ENCODE peak calls at places on chromosomes 2 and 18, in four cellular contexts. B is GM23338, I is GM23248, C is MM.1S. A is an unnamed sample. For H3F3A, the result is how much of the 10 kb centered on the place peaks cover.

GRCh38 chr2:189696223-189696622 is 21.8 kb downstream of the ANKAR start:
- DNase-seq in C (no peak), B (no peak), I (no peak), A (no peak)

GRCh38 chr2:65186872-65187851 is 40.5 kb upstream of the ACTR2 start:
- DNase-seq in C (peak), B (peak), I (peak), A (peak)

GRCh38 chr2:235264512-235264911 is 229.3 kb upstream of the AGAP1 start:
- DNase-seq in B (no peak), C (no peak), I (no peak), A (no peak)

GRCh38 chr2:46278952-46279351 is 18.3 kb upstream of the EPAS1 start:
- DNase-seq in B (no peak), C (no peak), I (no peak), A (no peak)

GRCh38 chr18:69817335-69817935 is 130.2 kb downstream of the CD226 start:
- DNase-seq in C (no peak), B (no peak), I (peak), A (no peak)

GRCh38 chr2:74835831-74836674 is 2.1 kb downstream of the HK2 start:
- DNase-seq in I (peak), C (peak), B (peak), A (no peak)

GRCh38 chr2:236969075-236969474 is 116.6 kb upstream of the COPS8 start:
- DNase-seq in B (no peak), C (no peak), I (no peak), A (no peak)

GRCh38 chr2:144102386-144102785 is 417.5 kb downstream of the ZEB2 start:
- DNase-seq in C (no peak), B (no peak), I (no peak), A (no peak)

GRCh38 chr2:42917374-42918017 is 125.1 kb upstream of the HAAO start:
- DNase-seq in I (peak), C (no peak), B (no peak), A (no peak)

GRCh38 chr18:63293930-63294329 is 25.6 kb downstream of the BCL2 start:
- DNase-seq in C (no peak), I (no peak), B (no peak), A (no peak)

GRCh38 chr2:20642026-20642971 is 8.6 kb downstream of the HS1BP3 start:
- DNase-seq in I (peak), B (peak), C (peak), A (peak)

GRCh38 chr2:166671235-166671634 is 177.2 kb upstream of the SCN7A start:
- DNase-seq in B (no peak), I (no peak), C (no peak), A (no peak)

GRCh38 chr2:137179542-137179941 is 414.2 kb downstream of the THSD7B start:
- DNase-seq in I (no peak), C (no peak), B (no peak), A (no peak)

GRCh38 chr2:72770879-72771461 is 54.9 kb downstream of the EXOC6B start:
- DNase-seq in I (peak), C (peak), B (peak), A (peak)

GRCh38 chr2:136310797-136311558 is 193.0 kb upstream of the CXCR4 start:
- DNase-seq in C (no peak), I (no peak), B (no peak), A (no peak)

GRCh38 chr2:54457326-54458023 is 1.3 kb downstream of the SPTBN1 start:
- DNase-seq in C (peak), I (peak), B (peak), A (peak)

GRCh38 chr2:191571163-191571769 is 106.7 kb upstream of the NABP1 start:
- DNase-seq in B (peak), I (peak), C (peak), A (peak)

GRCh38 chr2:184692137-184692734 is 93.9 kb downstream of the ZNF804A start:
- DNase-seq in C (no peak), I (peak), B (no peak), A (no peak)

GRCh38 chr18:37299471-37300304 is 265.9 kb downstream of the CELF4 start:
- DNase-seq in B (peak), C (no peak), I (peak), A (peak)

GRCh38 chr2:120939595-120940318 is 204.1 kb downstream of the GLI2 start:
- DNase-seq in I (peak), C (no peak), B (no peak), A (no peak)

GRCh38 chr2:133326651-133327397 is 241.4 kb downstream of the NCKAP5 start:
- DNase-seq in I (no peak), C (no peak), B (peak), A (no peak)

GRCh38 chr2:233385489-233386044 is 31.3 kb downstream of the DGKD start:
- DNase-seq in B (no peak), I (no peak), C (peak), A (no peak)

GRCh38 chr18:61901334-61901986 is 8.7 kb upstream of the RNF152 start:
- DNase-seq in I (peak), B (peak), C (peak), A (peak)

GRCh38 chr2:179446475-179447141 is 182.0 kb upstream of the SESTD1 start:
- DNase-seq in B (no peak), C (no peak), I (no peak), A (peak)

GRCh38 chr2:29123584-29124349 is 8.6 kb downstream of the CLIP4 start:
- DNase-seq in I (peak), B (no peak), C (no peak), A (peak)

GRCh38 chr2:101986804-101987740 is 4.7 kb upstream of the IL1R2 start:
- DNase-seq in C (no peak), B (no peak), I (no peak), A (no peak)

GRCh38 chr18:62586148-62586774 is 63.4 kb downstream of the ZCCHC2 start:
- DNase-seq in C (peak), I (peak), B (peak), A (peak)

GRCh38 chr18:73908323-73908722 is 239.3 kb downstream of the FBXO15 start:
- DNase-seq in I (peak), B (peak), C (no peak), A (peak)

GRCh38 chr2:129936334-129936934 is 43.0 kb upstream of the RAB6C start:
- DNase-seq in I (peak), C (peak), B (peak), A (peak)

GRCh38 chr2:170155022-170155722 is 22.8 kb upstream of the MYO3B start:
- DNase-seq in C (no peak), B (peak), I (peak), A (no peak)

GRCh38 chr2:65637061-65637460 is 204.7 kb upstream of the SPRED2 start:
- DNase-seq in I (no peak), C (no peak), B (no peak), A (no peak)

GRCh38 chr2:110755494-110756078 is 23.2 kb downstream of the ACOXL start:
- DNase-seq in I (peak), C (peak), B (no peak), A (no peak)

GRCh38 chr2:34107811-34108210 is 508.7 kb upstream of the FAM98A start:
- DNase-seq in I (no peak), C (no peak), B (no peak), A (no peak)

GRCh38 chr18:38450876-38451275 is 885.3 kb upstream of the CELF4 start:
- DNase-seq in C (no peak), I (no peak), B (no peak), A (no peak)

GRCh38 chr2:204881519-204882111 is 336.3 kb downstream of the PARD3B start:
- DNase-seq in I (no peak), C (no peak), B (peak), A (no peak)

GRCh38 chr2:216596986-216597509 is 36.2 kb upstream of the IGFBP2 start:
- DNase-seq in C (no peak), B (no peak), I (peak), A (no peak)

GRCh38 chr2:219551412-219551811 is 7.6 kb downstream of the TMEM198 start:
- DNase-seq in C (no peak), I (peak), B (peak), A (no peak)

DNA sequence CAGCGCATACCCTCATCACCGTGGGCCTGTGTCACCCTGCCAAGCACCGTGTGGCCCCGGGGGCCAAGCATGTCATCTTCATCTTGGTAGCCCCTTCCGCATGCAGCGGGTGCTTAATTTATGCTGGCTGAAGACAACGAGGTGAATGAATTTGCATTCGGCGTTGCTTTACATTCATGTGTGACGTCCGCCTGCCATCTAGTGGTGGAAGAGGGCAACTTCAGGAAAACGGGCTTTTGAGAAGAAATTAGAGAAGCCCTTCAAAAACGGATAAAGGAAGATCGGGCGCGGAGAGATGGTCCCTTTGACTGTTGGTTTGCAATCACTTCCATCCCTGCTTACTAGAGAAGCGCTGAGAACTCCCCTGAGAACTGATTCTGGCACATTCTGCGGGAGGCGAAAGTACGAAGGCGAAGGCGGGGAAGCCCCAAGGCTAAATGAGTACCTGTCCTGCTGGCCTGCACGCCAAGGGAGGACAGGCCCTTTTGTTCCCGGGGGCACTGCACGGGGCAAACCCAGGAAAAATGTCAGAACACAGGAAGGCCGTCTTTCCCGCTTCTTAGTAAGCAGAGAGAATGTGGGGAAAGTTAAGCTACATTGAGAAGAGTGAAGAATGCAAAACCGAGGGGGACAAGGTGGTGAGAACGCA is 145.9 kb downstream of the ZNF516 start:
- DNase-seq in C (peak), I (peak), B (peak), A (peak)
- H2AFZ ChIP-seq in C (peak), I (peak), B (peak), A (peak)

GRCh38 chr2:88561646-88562388 is 65.4 kb downstream of the EIF2AK3 start:
- DNase-seq in I (no peak), B (no peak), C (no peak), A (no peak)
- H3F3A ChIP-seq in I (under half), B (under half), C (under half), A (under half)

DNA sequence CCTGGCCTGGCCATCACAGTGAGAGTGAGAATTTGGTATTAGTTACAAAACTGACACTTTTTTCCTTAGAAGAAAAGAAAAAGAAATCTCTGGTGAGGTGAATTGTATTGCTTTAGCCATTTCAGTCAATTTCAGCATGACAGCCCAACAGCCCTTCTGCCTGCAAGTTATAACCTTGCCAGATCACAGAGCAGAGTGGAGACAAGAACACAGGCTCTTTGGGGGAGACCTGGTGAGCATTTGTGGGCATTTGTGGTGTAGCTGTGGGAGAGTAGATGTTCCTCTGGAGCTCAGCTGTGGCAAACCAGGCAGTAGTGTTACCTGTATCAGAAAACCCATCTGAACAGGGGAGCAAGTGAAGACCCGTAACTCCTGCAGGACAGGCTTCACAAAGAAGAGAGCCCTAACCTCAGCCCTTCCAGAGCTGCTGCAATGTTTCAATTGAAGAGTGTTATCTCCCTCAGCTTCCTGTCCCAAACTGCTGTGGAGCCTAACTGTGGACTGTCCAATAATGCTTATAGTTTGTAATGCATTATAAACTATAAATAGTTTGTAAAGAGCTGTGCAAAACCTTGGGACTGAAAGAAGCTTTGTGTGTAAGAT is 22.8 kb upstream of the DLX1 start:
- DNase-seq in I (no peak), C (no peak), B (no peak), A (no peak)
- H2AFZ ChIP-seq in I (no peak), C (no peak), B (no peak), A (no peak)

GRCh38 chr18:44715245-44715644 is 34.6 kb downstream of the SETBP1 start:
- DNase-seq in C (no peak), B (no peak), I (peak), A (no peak)

GRCh38 chr18:44715841-44716240 is 35.2 kb downstream of the SETBP1 start:
- DNase-seq in I (peak), C (no peak), B (no peak), A (no peak)

GRCh38 chr18:44712025-44712424 is 31.3 kb downstream of the SETBP1 start:
- DNase-seq in C (peak), B (peak), I (no peak), A (no peak)

GRCh38 chr18:44713435-44713834 is 32.7 kb downstream of the SETBP1 start:
- DNase-seq in I (no peak), B (no peak), C (no peak), A (no peak)

DNA sequence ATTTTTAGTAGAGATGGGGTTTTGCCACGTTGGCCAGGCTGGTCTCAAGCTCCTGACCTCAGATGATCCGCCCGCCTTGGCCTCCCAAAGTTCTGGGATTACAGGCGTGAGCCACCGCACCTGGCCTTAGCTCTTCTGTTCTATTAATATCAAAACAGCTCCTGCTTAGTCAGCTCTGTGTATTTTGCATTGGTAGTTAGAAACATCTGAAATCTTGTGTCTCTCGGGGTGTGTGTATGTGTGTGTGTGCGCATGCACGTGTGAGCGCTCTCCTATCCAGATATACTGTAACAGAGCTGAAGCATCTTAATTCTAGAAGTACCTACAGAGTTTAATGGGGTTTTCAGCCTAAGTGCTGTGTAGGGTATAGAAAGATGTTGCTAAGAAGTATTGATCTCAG is 33.7 kb downstream of the SETBP1 start:
- DNase-seq in C (peak), I (no peak), B (no peak), A (no peak)
- H3F3A ChIP-seq in C (under half), I (under half), B (under half), A (under half)

GRCh38 chr2:211985393-211985792 is 553.2 kb downstream of the ERBB4 start:
- DNase-seq in B (no peak), I (no peak), C (no peak), A (no peak)

GRCh38 chr2:211982162-211982561 is 556.4 kb downstream of the ERBB4 start:
- DNase-seq in B (no peak), I (no peak), C (no peak), A (no peak)
- H2AFZ ChIP-seq in B (no peak), I (no peak), C (no peak), A (no peak)

DNA sequence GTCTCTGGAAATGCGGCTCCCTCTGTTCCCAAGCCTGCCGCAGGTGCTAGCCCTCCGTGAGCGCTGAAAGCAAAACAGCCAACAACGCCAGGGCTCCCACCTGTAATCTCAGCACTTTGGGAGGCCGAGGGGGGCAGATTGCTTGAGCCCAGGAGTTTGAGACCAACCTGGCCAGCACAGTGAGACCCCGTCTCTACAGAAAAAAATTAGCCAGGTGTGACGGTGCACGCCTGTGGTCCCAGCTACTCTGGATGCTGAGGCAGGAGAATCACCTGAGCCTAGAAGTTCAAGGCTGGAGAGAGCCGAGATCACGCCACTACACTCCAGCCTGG is 41.3 kb upstream of the PTMA start:
- DNase-seq in I (no peak), C (no peak), B (no peak), A (no peak)
- H3F3A ChIP-seq in I (under half), C (under half), B (under half), A (under half)

GRCh38 chr2:57139179-57139578 is 907.4 kb upstream of the VRK2 start:
- DNase-seq in C (no peak), I (no peak), B (no peak), A (no peak)
- H2AFZ ChIP-seq in C (no peak), I (no peak), B (no peak), A (no peak)

DNA sequence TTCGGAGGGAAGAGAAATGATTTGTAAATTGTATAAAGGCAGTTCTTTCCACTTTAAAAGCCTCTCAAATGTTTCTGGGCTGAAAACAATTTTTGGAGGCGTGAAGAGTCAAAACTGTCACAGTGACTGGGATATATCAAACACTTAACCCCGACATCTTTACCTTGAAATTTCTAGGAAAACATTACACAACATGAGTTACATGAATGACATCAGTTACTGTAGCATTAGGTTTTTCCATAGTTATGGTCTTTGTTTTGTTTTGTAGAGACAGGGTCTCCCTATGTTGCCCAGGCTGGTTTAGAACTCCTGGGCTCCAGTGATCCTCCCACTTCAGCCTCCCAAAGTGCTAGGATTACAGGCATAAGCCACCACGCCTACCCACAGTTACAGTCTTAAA is 25.7 kb downstream of the MSH6 start:
- DNase-seq in B (no peak), C (no peak), I (no peak), A (no peak)
- H3F3A ChIP-seq in B (under half), C (under half), I (half or more), A (half or more)

A was measured in PC-9.